ENCODE peak calls at places on chromosomes 1 and 21, in four cellular contexts. U, W, H and E are unnamed samples.
A peak's percentile ranks its signal among the peaks of the same experiment; 100 is the strongest.

GRCh38 chr1:200771625-200772555 is 33.2 kb downstream of the CAMSAP2 start:
- DNase-seq in W (no peak), H (no peak), U (no peak), E (no peak)

GRCh38 chr1:31934706-31935629 is 3.2 kb downstream of the PTP4A2 start:
- DNase-seq in W (no peak), U (no peak), H (no peak), E (no peak)

GRCh38 chr1:85898861-85899260 is 190.6 kb upstream of the ZNHIT6 start:
- DNase-seq in H (no peak), W (no peak), U (no peak), E (no peak)

GRCh38 chr1:121558514-121558913 is 373.7 kb downstream of the SRGAP2C start:
- DNase-seq in H (peak; percentile 86), U (no peak), W (no peak), E (no peak)

GRCh38 chr1:219495737-219496408 is 117.0 kb downstream of the ZC3H11B start:
- DNase-seq in U (no peak), W (no peak), H (no peak), E (peak; percentile 21)

GRCh38 chr21:33801424-33802405 is 113.9 kb downstream of the ATP5PO start:
- DNase-seq in H (peak; percentile 29), U (no peak), W (peak; percentile 24), E (peak; percentile 79)

GRCh38 chr1:219324629-219325367 is 151.1 kb downstream of the LYPLAL1 start:
- DNase-seq in W (no peak), H (peak; percentile 84), U (no peak), E (no peak)

GRCh38 chr1:72281637-72282270 is 585 bp downstream of the NEGR1 start:
- DNase-seq in U (peak; percentile 19), W (peak; percentile 14), H (no peak), E (no peak)

GRCh38 chr1:145981299-145981600 is 15.1 kb downstream of the TXNIP start:
- DNase-seq in W (no peak), U (no peak), H (no peak), E (no peak)

GRCh38 chr1:157040802-157041201 is 4.7 kb downstream of the ARHGEF11 start:
- DNase-seq in H (no peak), U (no peak), W (no peak), E (no peak)

GRCh38 chr1:204680051-204680450 is 5.5 kb downstream of the LRRN2 start:
- DNase-seq in H (no peak), U (no peak), W (no peak), E (no peak)

GRCh38 chr1:18602533-18603211 is 28.0 kb upstream of the PAX7 start:
- DNase-seq in H (no peak), W (no peak), U (no peak), E (no peak)

GRCh38 chr1:226960944-226961765 is 21.1 kb downstream of the COQ8A start:
- DNase-seq in H (no peak), W (no peak), U (no peak), E (no peak)

GRCh38 chr1:1609822-1610485 is 5.3 kb upstream of the MIB2 start:
- DNase-seq in W (no peak), H (no peak), U (no peak), E (no peak)

GRCh38 chr1:230282157-230282556 is 144.0 kb downstream of the PGBD5 start:
- DNase-seq in U (peak; percentile 12), W (no peak), H (no peak), E (no peak)

GRCh38 chr1:220371324-220371723 is 99.1 kb upstream of the RAB3GAP2 start:
- DNase-seq in U (no peak), H (no peak), W (peak; percentile 45), E (no peak)

GRCh38 chr1:207810606-207811295 is 58.9 kb downstream of the CD46 start:
- DNase-seq in U (no peak), W (no peak), H (no peak), E (no peak)

GRCh38 chr21:33686386-33686785 is 44.1 kb downstream of the ITSN1 start:
- DNase-seq in W (no peak), U (no peak), H (no peak), E (no peak)

GRCh38 chr1:35930593-35931423 is at the start of gene AGO3:
- DNase-seq in H (no peak), U (peak; percentile 79), W (peak; percentile 85), E (peak; percentile 97)

GRCh38 chr1:197774691-197775281 is 494 bp downstream of the DENND1B start:
- DNase-seq in U (peak; percentile 53), H (no peak), W (peak; percentile 50), E (peak; percentile 45)

GRCh38 chr1:161439280-161440232 is 65.7 kb upstream of the FCGR2A start:
- DNase-seq in W (peak; percentile 47), H (no peak), U (peak; percentile 26), E (no peak)

GRCh38 chr1:54846716-54847284 is 40.2 kb downstream of the DHCR24 start:
- DNase-seq in H (no peak), U (no peak), W (no peak), E (no peak)

GRCh38 chr1:7534061-7534825 is 236.9 kb upstream of the VAMP3 start:
- DNase-seq in H (no peak), W (no peak), U (no peak), E (no peak)

GRCh38 chr1:30612666-30613065 is 110.7 kb downstream of the MATN1 start:
- DNase-seq in W (no peak), U (no peak), H (no peak), E (no peak)

GRCh38 chr1:55007626-55008025 is 8.9 kb downstream of the BSND start:
- DNase-seq in H (peak; percentile 39), U (no peak), W (no peak), E (no peak)

GRCh38 chr1:84742653-84743052 is 52.4 kb upstream of the SSX2IP start:
- DNase-seq in U (no peak), H (no peak), W (no peak), E (no peak)